ENCODE peak calls at places on chromosomes 13 and 19, in six cellular contexts. T is IMR-90, B is Calu3, G is upper lobe of right lung, S is breast epithelium, A is Panc1. H is an unnamed sample.

GRCh38 chr13:44174769-44175425 is 198.7 kb upstream of the SERP2 start:
- DNase-seq in T (peak; percentile 76), B (no peak), G (no peak), S (no peak), A (no peak), H (peak; percentile 20)

GRCh38 chr19:50478901-50479715 is 2.5 kb upstream of the GARIN5A start:
- DNase-seq in T (peak; percentile 44), B (peak; percentile 36), G (peak; percentile 63), S (no peak), A (no peak), H (no peak)

GRCh38 chr19:5153601-5154128 is 184.8 kb downstream of the KDM4B start:
- DNase-seq in T (no peak), B (no peak), G (peak; percentile 55), S (no peak), A (no peak), H (no peak)

GRCh38 chr13:42271337-42272114 is 426 bp upstream of the AKAP11 start:
- DNase-seq in T (peak; percentile 98), B (peak; percentile 84), G (peak; percentile 96), S (peak; percentile 90), A (peak; percentile 67), H (peak; percentile 59)

GRCh38 chr19:5706876-5707573 is 12.9 kb downstream of the LONP1 start:
- DNase-seq in T (no peak), B (no peak), G (no peak), S (no peak), A (no peak), H (no peak)

GRCh38 chr13:20044086-20044485 is 85.6 kb downstream of the ZMYM2 start:
- DNase-seq in T (no peak), B (no peak), G (no peak), S (no peak), A (no peak), H (no peak)

GRCh38 chr13:23899555-23899954 is 2.3 kb upstream of the C1QTNF9B start:
- DNase-seq in T (peak; percentile 74), B (peak; percentile 33), G (no peak), S (no peak), A (no peak), H (no peak)

GRCh38 chr13:40503966-40504591 is 162.4 kb downstream of the FOXO1 start:
- DNase-seq in T (peak; percentile 25), B (no peak), G (no peak), S (peak; percentile 57), A (no peak), H (no peak)

GRCh38 chr19:12837225-12837624 is 1.1 kb upstream of the MAST1 start:
- DNase-seq in T (no peak), B (no peak), G (no peak), S (no peak), A (no peak), H (no peak)

GRCh38 chr19:18982669-18983068 is 41.7 kb upstream of the HOMER3 start:
- DNase-seq in T (no peak), B (no peak), G (no peak), S (no peak), A (no peak), H (no peak)

GRCh38 chr19:13234518-13234917 is 84.3 kb downstream of the IER2 start:
- DNase-seq in T (no peak), B (peak; percentile 18), G (peak; percentile 77), S (no peak), A (no peak), H (no peak)

GRCh38 chr19:35642312-35642711 is 767 bp downstream of the ETV2 start:
- DNase-seq in T (no peak), B (no peak), G (no peak), S (no peak), A (no peak), H (no peak)

GRCh38 chr13:20824762-20825161 is 51.0 kb upstream of the EEF1AKMT1 start:
- DNase-seq in T (peak; percentile 87), B (no peak), G (no peak), S (no peak), A (no peak), H (no peak)

GRCh38 chr19:4715529-4716221 is 8.0 kb downstream of the DPP9 start:
- DNase-seq in T (no peak), B (no peak), G (peak; percentile 85), S (no peak), A (no peak), H (no peak)

GRCh38 chr19:49889687-49890348 is 6.9 kb downstream of the IL4I1 start:
- DNase-seq in T (peak; percentile 61), B (no peak), G (peak; percentile 89), S (peak; percentile 55), A (no peak), H (no peak)

GRCh38 chr13:26024558-26024957 is 27.3 kb downstream of the SHISA2 start:
- DNase-seq in T (no peak), B (no peak), G (no peak), S (no peak), A (no peak), H (no peak)

GRCh38 chr13:50646070-50646469 is 197.4 kb downstream of the DLEU7 start:
- DNase-seq in T (no peak), B (no peak), G (no peak), S (no peak), A (no peak), H (no peak)

GRCh38 chr13:23644527-23644926 is 74.3 kb downstream of the TNFRSF19 start:
- DNase-seq in T (peak; percentile 86), B (no peak), G (no peak), S (no peak), A (no peak), H (no peak)

GRCh38 chr13:44263920-44264610 is 109.6 kb upstream of the SERP2 start:
- DNase-seq in T (peak; percentile 20), B (no peak), G (no peak), S (no peak), A (no peak), H (no peak)

GRCh38 chr13:26019881-26020535 is 31.8 kb downstream of the SHISA2 start:
- DNase-seq in T (peak; percentile 63), B (peak; percentile 48), G (no peak), S (no peak), A (no peak), H (no peak)

GRCh38 chr19:19096641-19097627 is 33.1 kb downstream of the SLC25A42 start:
- DNase-seq in T (no peak), B (peak; percentile 13), G (no peak), S (no peak), A (no peak), H (no peak)

GRCh38 chr13:109622006-109622405 is 164.4 kb downstream of the IRS2 start:
- DNase-seq in T (no peak), B (no peak), G (no peak), S (no peak), A (no peak), H (no peak)

GRCh38 chr13:62583466-62583865 is 1167.8 kb upstream of the PCDH20 start:
- DNase-seq in T (no peak), B (no peak), G (no peak), S (no peak), A (no peak), H (no peak)

GRCh38 chr13:102317593-102317992 is 84.3 kb downstream of the FGF14 start:
- DNase-seq in T (peak; percentile 8), B (no peak), G (peak; percentile 67), S (peak; percentile 35), A (no peak), H (no peak)

GRCh38 chr19:4115050-4115817 is 8.7 kb downstream of the MAP2K2 start:
- DNase-seq in T (no peak), B (no peak), G (no peak), S (no peak), A (no peak), H (no peak)

GRCh38 chr13:28654276-28654675 is 4.7 kb upstream of the POMP start:
- DNase-seq in T (peak; percentile 45), B (no peak), G (no peak), S (no peak), A (no peak), H (no peak)

GRCh38 chr19:18291590-18292459 is 10.4 kb upstream of the JUND start:
- DNase-seq in T (peak; percentile 75), B (peak; percentile 47), G (peak; percentile 97), S (peak; percentile 91), A (no peak), H (no peak)

GRCh38 chr19:33220115-33220514 is 5.5 kb downstream of the SLC7A10 start:
- DNase-seq in T (no peak), B (no peak), G (no peak), S (no peak), A (no peak), H (no peak)

GRCh38 chr19:33133438-33134031 is 1.6 kb downstream of the WDR88 start:
- DNase-seq in T (no peak), B (no peak), G (no peak), S (no peak), A (no peak), H (no peak)

GRCh38 chr19:48330012-48330681 is 4.8 kb downstream of the EMP3 start:
- DNase-seq in T (no peak), B (peak; percentile 91), G (peak; percentile 90), S (peak; percentile 88), A (no peak), H (no peak)

GRCh38 chr13:105159794-105160193 is 1375.7 kb downstream of the EFNB2 start:
- DNase-seq in T (no peak), B (no peak), G (no peak), S (no peak), A (no peak), H (no peak)

H was measured in SK-N-MC.